ENCODE peak calls at places on chromosome 12, in ten cellular contexts. W is IMR-90, J is stomach, E is upper lobe of left lung, L is suprapubic skin, K is transverse colon, R is heart left ventricle, A is HepG2, Q is right lobe of liver, C is tibial nerve. X is an unnamed sample. For H3K27me3, the result is how much of the 10 kb centered on the place peaks cover.

GRCh38 chr12:74021937-74022336 is 515.7 kb upstream of the ATXN7L3B start:
- DNase-seq in W (no peak), J (peak), E (peak), L (no peak), K (peak), R (peak), A (peak), Q (peak), C (no peak), X (no peak)

GRCh38 chr12:127363392-127363791 is 903.6 kb upstream of the TMEM132C start:
- DNase-seq in W (no peak), J (no peak), E (no peak), L (no peak), K (no peak), R (no peak), A (no peak), Q (no peak), C (no peak), X (no peak)

GRCh38 chr12:80432061-80432460 is 12.0 kb upstream of the PTPRQ start:
- DNase-seq in W (no peak), J (no peak), E (no peak), L (no peak), K (no peak), R (no peak), A (no peak), Q (no peak), C (no peak), X (no peak)

GRCh38 chr12:68259318-68259940 is 6.0 kb upstream of the IL22 start:
- DNase-seq in W (peak), J (no peak), E (no peak), L (no peak), K (no peak), R (no peak), A (no peak), Q (no peak), C (no peak), X (no peak)

GRCh38 chr12:110885152-110885840 is 35.1 kb downstream of the MYL2 start:
- DNase-seq in W (no peak), J (no peak), E (no peak), L (no peak), K (no peak), R (no peak), A (no peak), Q (no peak), C (no peak), X (no peak)

GRCh38 chr12:105107176-105107496 is 395 bp upstream of the WASHC4 start:
- DNase-seq in W (peak), J (no peak), E (no peak), L (no peak), K (no peak), R (no peak), A (no peak), Q (no peak), C (no peak), X (no peak)

GRCh38 chr12:71190822-71191221 is 33.0 kb upstream of the TSPAN8 start:
- DNase-seq in W (no peak), J (no peak), E (no peak), L (no peak), K (no peak), R (no peak), A (no peak), Q (no peak), C (no peak), X (no peak)

GRCh38 chr12:45290218-45290609 is 74.3 kb downstream of the ANO6 start:
- DNase-seq in W (peak), J (no peak), E (no peak), L (no peak), K (no peak), R (no peak), A (no peak), Q (no peak), C (no peak), X (no peak)

GRCh38 chr12:85733984-85734383 is 102.2 kb downstream of the RASSF9 start:
- DNase-seq in W (no peak), J (no peak), E (no peak), L (no peak), K (no peak), R (no peak), A (no peak), Q (no peak), C (no peak), X (no peak)

GRCh38 chr12:42967850-42968249 is 378.3 kb upstream of the PRICKLE1 start:
- DNase-seq in W (peak), J (no peak), E (no peak), L (no peak), K (no peak), R (no peak), A (no peak), Q (no peak), C (no peak), X (no peak)

GRCh38 chr12:2311001-2311778 is 258.4 kb downstream of the CACNA1C start:
- DNase-seq in W (peak), J (no peak), E (no peak), L (no peak), K (no peak), R (no peak), A (no peak), Q (no peak), C (no peak), X (no peak)

GRCh38 chr12:100671396-100672074 is 98.1 kb downstream of the GAS2L3 start:
- DNase-seq in W (no peak), J (no peak), E (no peak), L (no peak), K (no peak), R (no peak), A (peak), Q (no peak), C (no peak), X (no peak)

GRCh38 chr12:62764251-62764650 is 170.7 kb downstream of the PPM1H start:
- DNase-seq in W (no peak), J (no peak), E (no peak), L (no peak), K (no peak), R (no peak), A (no peak), Q (no peak), C (no peak), X (no peak)

GRCh38 chr12:46841891-46842290 is 16.1 kb upstream of the SLC38A4 start:
- DNase-seq in W (no peak), J (no peak), E (no peak), L (no peak), K (no peak), R (no peak), A (no peak), Q (peak), C (no peak), X (no peak)

GRCh38 chr12:62744551-62744950 is 190.4 kb downstream of the PPM1H start:
- DNase-seq in W (peak), J (no peak), E (peak), L (no peak), K (no peak), R (no peak), A (no peak), Q (no peak), C (no peak), X (no peak)

GRCh38 chr12:123022205-123022604 is 41.7 kb downstream of the ARL6IP4 start:
- DNase-seq in W (no peak), J (no peak), E (no peak), L (no peak), K (no peak), R (no peak), A (no peak), Q (no peak), C (no peak), X (no peak)

GRCh38 chr12:31868980-31869379 is 90.2 kb upstream of the RESF1 start:
- DNase-seq in W (peak), J (peak), E (peak), L (no peak), K (no peak), R (peak), A (no peak), Q (peak), C (no peak), X (no peak)

GRCh38 chr12:109632299-109632698 is 58.7 kb downstream of the MVK start:
- DNase-seq in W (no peak), J (no peak), E (no peak), L (no peak), K (no peak), R (no peak), A (no peak), Q (no peak), C (no peak), X (no peak)

GRCh38 chr12:24952389-24952788 is 3.5 kb upstream of the BCAT1 start:
- DNase-seq in W (no peak), J (no peak), E (no peak), L (no peak), K (no peak), R (no peak), A (no peak), Q (no peak), C (no peak), X (no peak)

GRCh38 chr12:120646044-120646443 is 5.6 kb downstream of the CABP1 start:
- DNase-seq in W (no peak), J (no peak), E (no peak), L (no peak), K (no peak), R (no peak), A (no peak), Q (no peak), C (no peak), X (no peak)

GRCh38 chr12:120642086-120642485 is 1.7 kb downstream of the CABP1 start:
- DNase-seq in W (no peak), J (no peak), E (no peak), L (no peak), K (no peak), R (no peak), A (no peak), Q (no peak), C (no peak), X (no peak)

GRCh38 chr12:120642806-120643205 is 2.4 kb downstream of the CABP1 start:
- DNase-seq in W (peak), J (no peak), E (no peak), L (no peak), K (no peak), R (no peak), A (no peak), Q (no peak), C (no peak), X (no peak)

GRCh38 chr12:120640840-120641833 is 711 bp downstream of the CABP1 start:
- DNase-seq in W (peak), J (peak), E (peak), L (no peak), K (peak), R (peak), A (peak), Q (no peak), C (no peak), X (peak)

DNA sequence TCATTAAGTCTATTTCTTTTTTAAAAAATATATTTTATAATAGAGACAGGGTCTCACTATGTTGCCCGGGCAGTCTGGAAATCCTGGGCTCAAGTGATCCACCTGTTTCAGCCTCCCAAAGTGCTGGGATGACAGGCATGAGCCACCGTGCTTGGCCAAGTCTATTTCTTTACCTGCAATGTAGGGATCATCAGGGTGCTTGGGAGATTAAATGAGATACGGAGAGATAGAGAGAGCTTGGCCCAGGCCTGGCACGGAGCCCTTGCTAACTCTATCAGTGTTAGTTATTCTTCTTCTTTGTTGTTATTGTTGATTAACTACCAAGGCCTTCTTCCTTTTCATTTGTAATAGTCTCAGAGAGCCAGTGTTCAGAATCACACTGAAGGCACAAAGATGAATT is 3.1 kb downstream of the CABP1 start:
- DNase-seq in W (no peak), J (no peak), E (no peak), L (no peak), K (no peak), R (no peak), A (no peak), Q (no peak), C (no peak), X (no peak)
- H3K27me3 ChIP-seq in W (half or more), J (under half), E (under half), L (half or more), K (half or more), R (under half), A (half or more), Q (under half), C (half or more), X (under half)

DNA sequence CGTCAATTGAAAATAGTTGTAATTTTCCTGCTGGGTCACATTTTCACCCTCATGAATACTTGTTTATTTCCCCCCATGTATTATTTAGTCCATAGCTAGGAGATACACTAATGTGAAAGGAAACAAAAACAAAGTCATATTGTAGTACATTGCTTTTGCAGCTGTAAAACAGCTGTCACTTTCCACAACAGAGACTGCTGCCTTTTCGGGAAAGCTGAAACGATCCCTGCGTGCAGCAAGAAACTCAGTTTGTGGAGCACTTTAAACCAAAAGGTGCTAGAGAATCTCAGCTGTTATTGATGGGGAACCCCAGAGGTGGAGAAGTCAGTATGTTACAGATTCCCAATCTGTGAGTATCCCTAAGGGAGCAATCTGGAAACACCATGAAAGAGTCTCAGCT is 4.2 kb downstream of the RACGAP1 start:
- DNase-seq in W (no peak), J (no peak), E (no peak), L (no peak), K (no peak), R (no peak), A (no peak), Q (no peak), C (no peak), X (no peak)
- TF ChIP-seq POLR2A in W (no peak), J (no peak), E (no peak), L (no peak), K (no peak), R (no peak), A (no peak), Q (no peak), C (no peak), X (no peak)

GRCh38 chr12:132324841-132325732 is 4.3 kb downstream of the GALNT9 start:
- DNase-seq in W (peak), J (no peak), E (no peak), L (no peak), K (no peak), R (no peak), A (no peak), Q (no peak), C (no peak), X (no peak)

GRCh38 chr12:132321321-132322118 is 7.9 kb downstream of the GALNT9 start:
- DNase-seq in W (no peak), J (no peak), E (no peak), L (no peak), K (no peak), R (no peak), A (no peak), Q (no peak), C (no peak), X (no peak)

GRCh38 chr12:132322206-132323132 is 6.9 kb downstream of the GALNT9 start:
- DNase-seq in W (no peak), J (no peak), E (no peak), L (no peak), K (no peak), R (no peak), A (no peak), Q (no peak), C (no peak), X (no peak)

GRCh38 chr12:132324173-132324572 is 5.2 kb downstream of the GALNT9 start:
- DNase-seq in W (no peak), J (no peak), E (no peak), L (no peak), K (no peak), R (no peak), A (no peak), Q (no peak), C (no peak), X (no peak)

GRCh38 chr12:132323171-132324010 is 6.0 kb downstream of the GALNT9 start:
- DNase-seq in W (no peak), J (no peak), E (no peak), L (no peak), K (no peak), R (no peak), A (no peak), Q (no peak), C (no peak), X (no peak)
- H3K4me3 ChIP-seq in W (no peak), J (no peak), E (no peak), L (no peak), K (no peak), R (no peak), A (no peak), Q (no peak), C (no peak), X (no peak)

DNA sequence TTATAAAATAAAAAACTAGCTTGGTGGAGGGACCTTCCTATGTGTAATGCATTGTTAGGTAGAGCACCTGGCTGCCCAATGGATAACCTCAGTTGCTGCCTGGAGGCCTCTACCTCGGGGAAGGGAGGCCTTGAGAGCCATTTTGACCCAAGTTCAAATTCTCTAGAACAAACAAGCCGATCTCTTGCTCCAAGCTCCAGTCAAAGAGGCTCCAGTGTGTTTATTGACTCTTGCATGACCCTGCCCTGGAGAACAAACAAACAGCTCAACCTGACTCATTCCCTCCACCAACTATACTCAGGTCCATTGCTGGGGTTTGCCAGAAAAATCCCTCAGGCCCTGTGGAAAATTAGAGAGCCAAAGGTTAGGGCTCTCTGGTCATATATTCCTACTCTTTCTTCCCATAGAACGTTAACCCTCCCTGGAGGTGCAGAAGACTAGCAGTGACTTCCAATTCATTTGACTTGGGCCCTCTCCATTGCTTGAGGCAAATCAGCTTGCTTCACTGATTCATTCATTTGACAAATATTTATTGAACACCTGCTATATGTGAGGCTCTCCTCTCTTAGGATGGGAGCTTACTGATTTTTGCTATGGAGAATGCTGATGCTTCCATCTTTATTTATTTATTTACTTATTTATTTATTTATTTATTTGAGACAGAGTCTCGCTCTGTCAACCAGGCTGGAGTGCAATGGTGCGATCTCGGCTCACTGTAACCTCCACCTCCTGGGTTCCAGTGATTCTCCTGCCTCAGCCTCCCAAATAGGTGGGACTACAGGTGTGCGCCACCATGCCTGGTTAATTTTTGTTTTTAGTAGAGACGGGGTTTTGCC is 73.7 kb upstream of the CISTR start:
- DNase-seq in W (peak), J (peak), E (no peak), L (no peak), K (no peak), R (no peak), A (peak), Q (peak), C (no peak), X (no peak)
- H3K27me3 ChIP-seq in W (under half), J (under half), E (under half), L (under half), K (half or more), R (under half), A (under half), Q (under half), C (under half), X (under half)

DNA sequence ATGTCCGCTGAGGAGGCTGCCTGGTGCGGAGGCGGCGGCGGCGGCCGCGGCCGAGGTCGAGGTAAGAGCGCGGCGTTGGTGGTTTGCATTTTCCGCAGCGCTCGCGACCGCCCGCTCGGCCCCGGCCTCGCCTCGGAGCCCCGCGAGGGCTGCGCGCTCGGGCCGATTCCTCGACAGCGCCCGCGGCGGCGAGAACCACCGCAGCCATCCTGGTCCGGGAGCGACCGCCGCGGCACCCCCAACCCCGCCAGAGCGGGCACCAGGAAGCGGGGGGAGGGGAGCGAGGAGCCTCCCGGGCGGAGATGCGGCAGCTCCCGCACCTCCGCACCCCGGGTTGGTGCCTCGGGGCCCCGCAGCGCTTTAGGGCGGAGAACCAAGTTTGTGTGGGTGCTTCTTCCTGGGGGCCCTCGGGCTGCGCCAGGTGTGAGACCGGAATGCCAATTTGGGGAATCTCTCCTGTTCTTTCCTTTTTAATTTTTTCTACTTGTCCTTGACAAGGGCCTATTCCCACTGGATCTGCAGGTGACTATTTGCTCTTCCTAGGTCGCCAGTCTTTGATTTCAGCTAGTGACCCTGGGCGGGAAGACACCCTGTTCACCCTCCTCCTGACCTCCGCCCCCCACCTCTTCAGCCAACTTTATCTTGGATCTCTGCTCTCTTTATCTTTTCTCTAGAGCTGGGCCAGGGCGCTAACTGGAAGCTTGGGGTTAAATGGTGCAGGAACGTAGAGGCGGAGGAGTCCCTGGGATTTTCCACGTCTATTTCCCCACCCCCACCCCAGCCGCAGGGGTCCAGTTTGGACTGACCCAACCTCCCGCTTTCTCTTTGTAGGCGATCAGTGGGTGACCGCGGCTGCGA is at the start of gene SOCS2:
- DNase-seq in W (peak), J (peak), E (no peak), L (no peak), K (peak), R (peak), A (no peak), Q (no peak), C (no peak), X (peak)
- TF ChIP-seq POLR2A in W (no peak), J (no peak), E (no peak), L (no peak), K (no peak), R (no peak), A (no peak), Q (no peak), C (no peak), X (no peak)

DNA sequence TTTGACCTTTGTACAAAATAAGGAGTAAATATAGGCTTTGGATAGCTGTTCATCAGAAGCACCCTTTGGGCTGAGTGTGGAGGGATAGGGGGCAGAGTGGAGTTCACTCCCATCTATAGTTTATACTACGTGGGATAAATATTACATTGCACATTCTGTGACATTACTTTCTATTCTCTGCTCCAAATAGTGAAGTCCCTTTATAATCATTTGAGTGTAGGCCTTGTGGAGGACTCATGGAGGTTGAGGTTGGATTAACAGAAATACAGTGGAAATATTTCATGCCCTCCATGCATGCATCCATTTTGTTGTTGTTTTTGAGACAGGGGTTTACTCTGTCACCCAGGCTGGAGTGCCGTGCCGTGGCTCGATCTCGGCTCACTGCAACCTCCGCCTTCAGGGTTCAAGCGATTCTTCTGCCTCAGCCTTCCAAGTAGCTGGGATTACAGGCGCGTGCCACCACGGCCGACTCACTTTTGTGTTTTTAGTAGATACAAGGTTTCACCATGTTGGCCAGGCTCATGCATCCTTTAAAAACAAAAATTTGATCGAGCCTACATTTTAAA is 1.4 kb downstream of the CHPT1 start:
- DNase-seq in W (peak), J (no peak), E (no peak), L (no peak), K (no peak), R (no peak), A (no peak), Q (no peak), C (no peak), X (peak)
- H3K4me3 ChIP-seq in W (peak), J (peak), E (peak), L (peak), K (peak), R (peak), A (peak), Q (peak), C (peak), X (peak)

X was measured in Peyer's patch.